ENCODE peak calls at places on chromosomes 11 and 22, in eight cellular contexts. One of them, this sample, is unnamed.

GRCh38 chr11:116641561-116642045 is 131.2 kb downstream of the BUD13 start:
- DNase-seq in adrenal gland: peak
- DNase-seq in GM12864: no peak
- DNase-seq in ovary: no peak
- DNase-seq in fibroblast of lung: no peak
- DNase-seq in cardiac fibroblast: peak
- DNase-seq in choroid plexus epithelial cell: peak
- DNase-seq in fibroblast of mammary gland: no peak
- DNase-seq in this sample: peak

GRCh38 chr11:73429121-73429740 is 53.0 kb downstream of the RELT start:
- DNase-seq in fibroblast of mammary gland: peak
- DNase-seq in fibroblast of lung: peak
- DNase-seq in adrenal gland: no peak
- DNase-seq in ovary: no peak
- DNase-seq in cardiac fibroblast: peak
- DNase-seq in GM12864: no peak
- DNase-seq in choroid plexus epithelial cell: peak
- DNase-seq in this sample: no peak

GRCh38 chr22:29011200-29011867 is 50.3 kb downstream of the C22orf31 start:
- DNase-seq in GM12864: no peak
- DNase-seq in fibroblast of mammary gland: no peak
- DNase-seq in adrenal gland: peak
- DNase-seq in ovary: no peak
- DNase-seq in fibroblast of lung: no peak
- DNase-seq in cardiac fibroblast: no peak
- DNase-seq in choroid plexus epithelial cell: no peak
- DNase-seq in this sample: no peak

GRCh38 chr11:12318791-12319733 is 58.3 kb upstream of the PARVA start:
- DNase-seq in GM12864: no peak
- DNase-seq in adrenal gland: no peak
- DNase-seq in ovary: no peak
- DNase-seq in choroid plexus epithelial cell: peak
- DNase-seq in fibroblast of lung: peak
- DNase-seq in fibroblast of mammary gland: peak
- DNase-seq in cardiac fibroblast: no peak
- DNase-seq in this sample: no peak

GRCh38 chr11:110355011-110355744 is 58.8 kb upstream of the RDX start:
- DNase-seq in fibroblast of mammary gland: no peak
- DNase-seq in choroid plexus epithelial cell: no peak
- DNase-seq in cardiac fibroblast: no peak
- DNase-seq in adrenal gland: peak
- DNase-seq in ovary: no peak
- DNase-seq in fibroblast of lung: no peak
- DNase-seq in GM12864: no peak
- DNase-seq in this sample: no peak

GRCh38 chr11:4049006-4049405 is 45.6 kb upstream of the RRM1 start:
- DNase-seq in fibroblast of lung: no peak
- DNase-seq in adrenal gland: no peak
- DNase-seq in choroid plexus epithelial cell: no peak
- DNase-seq in fibroblast of mammary gland: no peak
- DNase-seq in ovary: no peak
- DNase-seq in cardiac fibroblast: peak
- DNase-seq in GM12864: no peak
- DNase-seq in this sample: peak

GRCh38 chr11:93740802-93741093 is 547 bp downstream of the TAF1D start:
- DNase-seq in adrenal gland: peak
- DNase-seq in ovary: peak
- DNase-seq in GM12864: peak
- DNase-seq in cardiac fibroblast: peak
- DNase-seq in fibroblast of lung: peak
- DNase-seq in choroid plexus epithelial cell: peak
- DNase-seq in fibroblast of mammary gland: peak
- DNase-seq in this sample: no peak

GRCh38 chr22:17910561-17911311 is 113.6 kb downstream of the MICAL3 start:
- DNase-seq in ovary: peak
- DNase-seq in fibroblast of lung: peak
- DNase-seq in cardiac fibroblast: peak
- DNase-seq in adrenal gland: peak
- DNase-seq in fibroblast of mammary gland: peak
- DNase-seq in choroid plexus epithelial cell: peak
- DNase-seq in GM12864: no peak
- DNase-seq in this sample: no peak

GRCh38 chr11:48138222-48138621 is 78.4 kb upstream of the OR4B1 start:
- DNase-seq in fibroblast of mammary gland: no peak
- DNase-seq in cardiac fibroblast: no peak
- DNase-seq in adrenal gland: no peak
- DNase-seq in ovary: no peak
- DNase-seq in GM12864: no peak
- DNase-seq in fibroblast of lung: no peak
- DNase-seq in choroid plexus epithelial cell: no peak
- DNase-seq in this sample: no peak

GRCh38 chr22:19971276-19972124 is 29.9 kb upstream of the TXNRD2 start:
- DNase-seq in fibroblast of lung: no peak
- DNase-seq in GM12864: no peak
- DNase-seq in cardiac fibroblast: no peak
- DNase-seq in fibroblast of mammary gland: no peak
- DNase-seq in ovary: no peak
- DNase-seq in choroid plexus epithelial cell: no peak
- DNase-seq in adrenal gland: no peak
- DNase-seq in this sample: no peak

GRCh38 chr11:2846056-2846455 is 39.5 kb downstream of the CDKN1C start:
- DNase-seq in ovary: no peak
- DNase-seq in choroid plexus epithelial cell: peak
- DNase-seq in fibroblast of lung: no peak
- DNase-seq in GM12864: no peak
- DNase-seq in adrenal gland: no peak
- DNase-seq in cardiac fibroblast: no peak
- DNase-seq in fibroblast of mammary gland: no peak
- DNase-seq in this sample: no peak

GRCh38 chr22:31346255-31346732 is at the start of gene PATZ1:
- DNase-seq in adrenal gland: peak
- DNase-seq in cardiac fibroblast: peak
- DNase-seq in choroid plexus epithelial cell: peak
- DNase-seq in fibroblast of mammary gland: peak
- DNase-seq in fibroblast of lung: peak
- DNase-seq in GM12864: peak
- DNase-seq in ovary: peak
- DNase-seq in this sample: peak

GRCh38 chr11:14500181-14500651 is 605 bp upstream of the COPB1 start:
- DNase-seq in GM12864: peak
- DNase-seq in adrenal gland: peak
- DNase-seq in fibroblast of mammary gland: peak
- DNase-seq in cardiac fibroblast: peak
- DNase-seq in ovary: peak
- DNase-seq in choroid plexus epithelial cell: peak
- DNase-seq in fibroblast of lung: peak
- DNase-seq in this sample: peak

GRCh38 chr11:33867996-33868645 is 23.8 kb downstream of the LMO2 start:
- DNase-seq in ovary: no peak
- DNase-seq in choroid plexus epithelial cell: no peak
- DNase-seq in GM12864: no peak
- DNase-seq in fibroblast of mammary gland: no peak
- DNase-seq in adrenal gland: no peak
- DNase-seq in cardiac fibroblast: no peak
- DNase-seq in fibroblast of lung: no peak
- DNase-seq in this sample: no peak

GRCh38 chr22:36730176-36730858 is 26.8 kb upstream of the CACNG2 start:
- DNase-seq in fibroblast of lung: no peak
- DNase-seq in GM12864: no peak
- DNase-seq in fibroblast of mammary gland: no peak
- DNase-seq in adrenal gland: no peak
- DNase-seq in cardiac fibroblast: no peak
- DNase-seq in ovary: no peak
- DNase-seq in choroid plexus epithelial cell: no peak
- DNase-seq in this sample: no peak

GRCh38 chr11:78798567-78799170 is 224.0 kb upstream of the NARS2 start:
- DNase-seq in adrenal gland: peak
- DNase-seq in ovary: peak
- DNase-seq in cardiac fibroblast: peak
- DNase-seq in fibroblast of lung: peak
- DNase-seq in GM12864: peak
- DNase-seq in fibroblast of mammary gland: peak
- DNase-seq in choroid plexus epithelial cell: peak
- DNase-seq in this sample: no peak

GRCh38 chr22:48976556-48977535 is 850.8 kb downstream of the BRD1 start:
- DNase-seq in fibroblast of mammary gland: no peak
- DNase-seq in ovary: no peak
- DNase-seq in cardiac fibroblast: no peak
- DNase-seq in GM12864: no peak
- DNase-seq in fibroblast of lung: no peak
- DNase-seq in adrenal gland: no peak
- DNase-seq in choroid plexus epithelial cell: no peak
- DNase-seq in this sample: no peak

GRCh38 chr11:43923327-43924111 is 18.9 kb upstream of the C11orf96 start:
- DNase-seq in choroid plexus epithelial cell: peak
- DNase-seq in fibroblast of mammary gland: peak
- DNase-seq in fibroblast of lung: peak
- DNase-seq in ovary: peak
- DNase-seq in GM12864: no peak
- DNase-seq in cardiac fibroblast: peak
- DNase-seq in adrenal gland: peak
- DNase-seq in this sample: no peak

GRCh38 chr22:41551882-41552582 is 7.8 kb upstream of the POLR3H start:
- DNase-seq in choroid plexus epithelial cell: no peak
- DNase-seq in adrenal gland: no peak
- DNase-seq in GM12864: no peak
- DNase-seq in ovary: no peak
- DNase-seq in cardiac fibroblast: no peak
- DNase-seq in fibroblast of lung: no peak
- DNase-seq in fibroblast of mammary gland: no peak
- DNase-seq in this sample: no peak

DNA sequence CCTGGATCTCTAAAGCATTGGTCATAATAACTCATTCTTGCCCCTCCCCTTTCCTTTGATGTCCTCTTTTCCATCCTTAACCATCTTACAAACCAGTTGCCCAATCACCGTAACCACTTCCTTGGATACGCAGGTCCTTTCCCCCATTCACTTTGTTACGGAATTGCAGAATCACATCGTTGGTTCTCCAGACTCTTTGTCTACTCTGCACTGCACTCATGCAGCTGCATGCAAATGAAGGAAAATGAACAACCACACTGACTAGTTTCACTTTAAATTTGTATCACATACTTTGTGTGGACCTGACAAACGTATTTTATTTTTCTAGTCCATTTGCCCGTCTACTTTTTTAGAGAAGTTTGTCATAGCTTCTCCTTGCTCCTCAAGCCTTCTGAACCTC is 69.9 kb downstream of the SLC5A12 start:
- DNase-seq in choroid plexus epithelial cell: no peak
- DNase-seq in fibroblast of mammary gland: no peak
- DNase-seq in cardiac fibroblast: no peak
- DNase-seq in ovary: no peak
- DNase-seq in adrenal gland: no peak
- DNase-seq in GM12864: no peak
- DNase-seq in fibroblast of lung: no peak
- DNase-seq in this sample: no peak
- TF ChIP-seq CTCF in choroid plexus epithelial cell: no peak
- TF ChIP-seq CTCF in fibroblast of mammary gland: no peak
- TF ChIP-seq CTCF in cardiac fibroblast: no peak
- TF ChIP-seq CTCF in ovary: no peak
- TF ChIP-seq CTCF in adrenal gland: no peak
- TF ChIP-seq CTCF in GM12864: no peak
- TF ChIP-seq CTCF in fibroblast of lung: no peak
- TF ChIP-seq CTCF in this sample: no peak

GRCh38 chr22:46366801-46367706 is 31.5 kb downstream of the TRMU start:
- DNase-seq in GM12864: no peak
- DNase-seq in cardiac fibroblast: no peak
- DNase-seq in choroid plexus epithelial cell: no peak
- DNase-seq in fibroblast of mammary gland: no peak
- DNase-seq in ovary: no peak
- DNase-seq in fibroblast of lung: no peak
- DNase-seq in adrenal gland: no peak
- DNase-seq in this sample: no peak

GRCh38 chr22:46368871-46369715 is 33.6 kb downstream of the TRMU start:
- DNase-seq in cardiac fibroblast: no peak
- DNase-seq in adrenal gland: no peak
- DNase-seq in GM12864: no peak
- DNase-seq in fibroblast of lung: no peak
- DNase-seq in choroid plexus epithelial cell: no peak
- DNase-seq in fibroblast of mammary gland: no peak
- DNase-seq in ovary: no peak
- DNase-seq in this sample: no peak

GRCh38 chr22:46366327-46366731 is 30.8 kb downstream of the TRMU start:
- DNase-seq in ovary: no peak
- DNase-seq in GM12864: no peak
- DNase-seq in choroid plexus epithelial cell: no peak
- DNase-seq in fibroblast of mammary gland: no peak
- DNase-seq in cardiac fibroblast: no peak
- DNase-seq in adrenal gland: no peak
- DNase-seq in fibroblast of lung: no peak
- DNase-seq in this sample: no peak

GRCh38 chr22:46368422-46368821 is 32.9 kb downstream of the TRMU start:
- DNase-seq in ovary: no peak
- DNase-seq in fibroblast of mammary gland: no peak
- DNase-seq in adrenal gland: no peak
- DNase-seq in GM12864: no peak
- DNase-seq in cardiac fibroblast: no peak
- DNase-seq in fibroblast of lung: no peak
- DNase-seq in choroid plexus epithelial cell: no peak
- DNase-seq in this sample: no peak

GRCh38 chr22:46367707-46368191 is 32.2 kb downstream of the TRMU start:
- DNase-seq in ovary: no peak
- DNase-seq in GM12864: peak
- DNase-seq in adrenal gland: peak
- DNase-seq in cardiac fibroblast: peak
- DNase-seq in choroid plexus epithelial cell: peak
- DNase-seq in fibroblast of lung: peak
- DNase-seq in fibroblast of mammary gland: peak
- DNase-seq in this sample: peak
- H3K4me3 ChIP-seq in ovary: no peak
- H3K4me3 ChIP-seq in GM12864: no peak
- H3K4me3 ChIP-seq in adrenal gland: no peak
- H3K4me3 ChIP-seq in cardiac fibroblast: no peak
- H3K4me3 ChIP-seq in choroid plexus epithelial cell: no peak
- H3K4me3 ChIP-seq in fibroblast of lung: no peak
- H3K4me3 ChIP-seq in fibroblast of mammary gland: no peak
- H3K4me3 ChIP-seq in this sample: no peak

GRCh38 chr11:119029340-119030028 is 1.2 kb downstream of the SLC37A4 start:
- DNase-seq in choroid plexus epithelial cell: no peak
- DNase-seq in cardiac fibroblast: no peak
- DNase-seq in fibroblast of mammary gland: no peak
- DNase-seq in adrenal gland: no peak
- DNase-seq in fibroblast of lung: no peak
- DNase-seq in GM12864: no peak
- DNase-seq in ovary: no peak
- DNase-seq in this sample: no peak
- TF ChIP-seq CTCF in choroid plexus epithelial cell: no peak
- TF ChIP-seq CTCF in cardiac fibroblast: no peak
- TF ChIP-seq CTCF in fibroblast of mammary gland: no peak
- TF ChIP-seq CTCF in adrenal gland: no peak
- TF ChIP-seq CTCF in fibroblast of lung: no peak
- TF ChIP-seq CTCF in GM12864: no peak
- TF ChIP-seq CTCF in ovary: no peak
- TF ChIP-seq CTCF in this sample: no peak

DNA sequence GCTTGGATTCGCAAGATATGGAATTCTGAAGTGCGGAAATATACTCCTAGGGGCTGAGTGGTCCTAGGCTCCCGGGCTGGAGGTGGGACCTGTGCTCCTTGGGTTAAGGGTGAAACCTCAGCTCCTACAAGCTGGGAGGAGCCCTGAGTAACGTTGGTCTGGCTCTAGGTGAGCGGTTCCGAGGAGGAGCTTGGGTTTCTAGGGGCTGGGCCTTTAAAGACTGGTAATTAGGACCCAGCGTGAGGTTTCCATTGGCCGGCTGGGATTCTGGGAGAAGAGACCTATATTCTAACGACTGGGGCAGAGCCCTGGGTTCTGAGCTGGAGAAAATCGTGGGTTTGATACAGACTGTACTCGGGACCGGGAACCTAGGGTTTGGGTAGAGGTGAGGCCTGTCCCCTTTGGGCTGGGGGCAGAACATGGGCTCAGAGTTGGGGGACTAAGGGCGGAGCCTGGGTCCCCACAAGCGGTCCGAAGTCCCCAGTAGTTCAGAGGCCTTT is 882 bp upstream of the MAP4K2 start:
- DNase-seq in fibroblast of lung: no peak
- DNase-seq in cardiac fibroblast: no peak
- DNase-seq in GM12864: no peak
- DNase-seq in fibroblast of mammary gland: no peak
- DNase-seq in ovary: peak
- DNase-seq in adrenal gland: no peak
- DNase-seq in choroid plexus epithelial cell: no peak
- DNase-seq in this sample: no peak
- H3K4me3 ChIP-seq in fibroblast of lung: peak
- H3K4me3 ChIP-seq in cardiac fibroblast: peak
- H3K4me3 ChIP-seq in GM12864: peak
- H3K4me3 ChIP-seq in fibroblast of mammary gland: peak
- H3K4me3 ChIP-seq in ovary: peak
- H3K4me3 ChIP-seq in adrenal gland: peak
- H3K4me3 ChIP-seq in choroid plexus epithelial cell: peak
- H3K4me3 ChIP-seq in this sample: peak